ENCODE peak calls at places on chromosomes 3 and 15, in nine cellular contexts. One of them, this sample, is unnamed.

GRCh38 chr3:156605686-156606605 is 51.0 kb upstream of the SSR3 start:
- DNase-seq in stimulated activated CD8-positive, alpha-beta memory T cell treated with anti-CD3 and anti-CD28 coated beads, Interleukin-7, amount 100 ng/mL, for 4 hours: no peak
- DNase-seq in frontal cortex: peak
- DNase-seq in substantia nigra: peak
- DNase-seq in RWPE1: peak
- DNase-seq in stimulated activated CD4-positive, alpha-beta T cell treated with anti-CD3 and anti-CD28 coated beads, TNF-alpha, amount 100 ng/mL, for 4 hours: no peak
- DNase-seq in islet precursor cell: peak
- DNase-seq in NCI-H345: no peak
- DNase-seq in fibroblast of lung: peak
- DNase-seq in this sample: no peak

GRCh38 chr3:5634411-5634810 is 446.9 kb downstream of the EDEM1 start:
- DNase-seq in stimulated activated CD8-positive, alpha-beta memory T cell treated with anti-CD3 and anti-CD28 coated beads, Interleukin-7, amount 100 ng/mL, for 4 hours: no peak
- DNase-seq in frontal cortex: no peak
- DNase-seq in substantia nigra: no peak
- DNase-seq in RWPE1: no peak
- DNase-seq in stimulated activated CD4-positive, alpha-beta T cell treated with anti-CD3 and anti-CD28 coated beads, TNF-alpha, amount 100 ng/mL, for 4 hours: no peak
- DNase-seq in islet precursor cell: peak
- DNase-seq in NCI-H345: no peak
- DNase-seq in fibroblast of lung: no peak
- DNase-seq in this sample: no peak

GRCh38 chr3:144237351-144237750 is 265.7 kb downstream of the DIPK2A start:
- DNase-seq in stimulated activated CD8-positive, alpha-beta memory T cell treated with anti-CD3 and anti-CD28 coated beads, Interleukin-7, amount 100 ng/mL, for 4 hours: no peak
- DNase-seq in frontal cortex: no peak
- DNase-seq in substantia nigra: no peak
- DNase-seq in RWPE1: no peak
- DNase-seq in stimulated activated CD4-positive, alpha-beta T cell treated with anti-CD3 and anti-CD28 coated beads, TNF-alpha, amount 100 ng/mL, for 4 hours: no peak
- DNase-seq in islet precursor cell: peak
- DNase-seq in NCI-H345: no peak
- DNase-seq in fibroblast of lung: no peak
- DNase-seq in this sample: no peak

GRCh38 chr3:114899186-114899931 is 247.7 kb downstream of the ZBTB20 start:
- DNase-seq in stimulated activated CD8-positive, alpha-beta memory T cell treated with anti-CD3 and anti-CD28 coated beads, Interleukin-7, amount 100 ng/mL, for 4 hours: no peak
- DNase-seq in frontal cortex: no peak
- DNase-seq in substantia nigra: no peak
- DNase-seq in RWPE1: no peak
- DNase-seq in stimulated activated CD4-positive, alpha-beta T cell treated with anti-CD3 and anti-CD28 coated beads, TNF-alpha, amount 100 ng/mL, for 4 hours: no peak
- DNase-seq in islet precursor cell: no peak
- DNase-seq in NCI-H345: peak
- DNase-seq in fibroblast of lung: no peak
- DNase-seq in this sample: no peak

GRCh38 chr15:70466305-70466704 is 297.1 kb downstream of the UACA start:
- DNase-seq in stimulated activated CD8-positive, alpha-beta memory T cell treated with anti-CD3 and anti-CD28 coated beads, Interleukin-7, amount 100 ng/mL, for 4 hours: no peak
- DNase-seq in frontal cortex: no peak
- DNase-seq in substantia nigra: no peak
- DNase-seq in RWPE1: no peak
- DNase-seq in stimulated activated CD4-positive, alpha-beta T cell treated with anti-CD3 and anti-CD28 coated beads, TNF-alpha, amount 100 ng/mL, for 4 hours: no peak
- DNase-seq in islet precursor cell: no peak
- DNase-seq in NCI-H345: no peak
- DNase-seq in fibroblast of lung: no peak
- DNase-seq in this sample: no peak

GRCh38 chr3:52402706-52403270 is 42.1 kb downstream of the SEMA3G start:
- DNase-seq in stimulated activated CD8-positive, alpha-beta memory T cell treated with anti-CD3 and anti-CD28 coated beads, Interleukin-7, amount 100 ng/mL, for 4 hours: no peak
- DNase-seq in frontal cortex: no peak
- DNase-seq in substantia nigra: no peak
- DNase-seq in RWPE1: no peak
- DNase-seq in stimulated activated CD4-positive, alpha-beta T cell treated with anti-CD3 and anti-CD28 coated beads, TNF-alpha, amount 100 ng/mL, for 4 hours: no peak
- DNase-seq in islet precursor cell: no peak
- DNase-seq in NCI-H345: no peak
- DNase-seq in fibroblast of lung: no peak
- DNase-seq in this sample: no peak

GRCh38 chr3:141078200-141078599 is 27.1 kb downstream of the SPSB4 start:
- DNase-seq in stimulated activated CD8-positive, alpha-beta memory T cell treated with anti-CD3 and anti-CD28 coated beads, Interleukin-7, amount 100 ng/mL, for 4 hours: no peak
- DNase-seq in frontal cortex: no peak
- DNase-seq in substantia nigra: no peak
- DNase-seq in RWPE1: no peak
- DNase-seq in stimulated activated CD4-positive, alpha-beta T cell treated with anti-CD3 and anti-CD28 coated beads, TNF-alpha, amount 100 ng/mL, for 4 hours: no peak
- DNase-seq in islet precursor cell: peak
- DNase-seq in NCI-H345: no peak
- DNase-seq in fibroblast of lung: no peak
- DNase-seq in this sample: no peak

GRCh38 chr3:39637807-39638206 is 170.3 kb downstream of the MOBP start:
- DNase-seq in stimulated activated CD8-positive, alpha-beta memory T cell treated with anti-CD3 and anti-CD28 coated beads, Interleukin-7, amount 100 ng/mL, for 4 hours: no peak
- DNase-seq in frontal cortex: no peak
- DNase-seq in substantia nigra: no peak
- DNase-seq in RWPE1: peak
- DNase-seq in stimulated activated CD4-positive, alpha-beta T cell treated with anti-CD3 and anti-CD28 coated beads, TNF-alpha, amount 100 ng/mL, for 4 hours: no peak
- DNase-seq in islet precursor cell: no peak
- DNase-seq in NCI-H345: no peak
- DNase-seq in fibroblast of lung: peak
- DNase-seq in this sample: no peak

GRCh38 chr15:40150163-40150925 is 10.5 kb upstream of the BUB1B start:
- DNase-seq in stimulated activated CD8-positive, alpha-beta memory T cell treated with anti-CD3 and anti-CD28 coated beads, Interleukin-7, amount 100 ng/mL, for 4 hours: no peak
- DNase-seq in frontal cortex: no peak
- DNase-seq in substantia nigra: no peak
- DNase-seq in RWPE1: peak
- DNase-seq in stimulated activated CD4-positive, alpha-beta T cell treated with anti-CD3 and anti-CD28 coated beads, TNF-alpha, amount 100 ng/mL, for 4 hours: no peak
- DNase-seq in islet precursor cell: peak
- DNase-seq in NCI-H345: peak
- DNase-seq in fibroblast of lung: peak
- DNase-seq in this sample: peak

GRCh38 chr15:90165659-90166489 is 35.3 kb upstream of the SEMA4B start:
- DNase-seq in stimulated activated CD8-positive, alpha-beta memory T cell treated with anti-CD3 and anti-CD28 coated beads, Interleukin-7, amount 100 ng/mL, for 4 hours: no peak
- DNase-seq in frontal cortex: no peak
- DNase-seq in substantia nigra: no peak
- DNase-seq in RWPE1: peak
- DNase-seq in stimulated activated CD4-positive, alpha-beta T cell treated with anti-CD3 and anti-CD28 coated beads, TNF-alpha, amount 100 ng/mL, for 4 hours: no peak
- DNase-seq in islet precursor cell: peak
- DNase-seq in NCI-H345: peak
- DNase-seq in fibroblast of lung: peak
- DNase-seq in this sample: no peak

GRCh38 chr3:181329024-181329423 is 339.5 kb upstream of the DNAJC19 start:
- DNase-seq in stimulated activated CD8-positive, alpha-beta memory T cell treated with anti-CD3 and anti-CD28 coated beads, Interleukin-7, amount 100 ng/mL, for 4 hours: no peak
- DNase-seq in frontal cortex: no peak
- DNase-seq in substantia nigra: no peak
- DNase-seq in RWPE1: no peak
- DNase-seq in stimulated activated CD4-positive, alpha-beta T cell treated with anti-CD3 and anti-CD28 coated beads, TNF-alpha, amount 100 ng/mL, for 4 hours: no peak
- DNase-seq in islet precursor cell: no peak
- DNase-seq in NCI-H345: peak
- DNase-seq in fibroblast of lung: no peak
- DNase-seq in this sample: no peak